ENCODE peak calls at places on chromosomes 7 and 10, in four cellular contexts. One of them, this sample, is unnamed.

GRCh38 chr7:44277851-44278250 is 47.5 kb downstream of the CAMK2B start:
- DNase-seq in CD4-positive, alpha-beta memory T cell: no peak
- DNase-seq in NCI-H1436: no peak
- DNase-seq in NAMALWA: no peak
- DNase-seq in this sample: no peak

GRCh38 chr7:29414216-29414615 is 149.4 kb upstream of the PRR15 start:
- DNase-seq in NAMALWA: no peak
- DNase-seq in NCI-H1436: no peak
- DNase-seq in CD4-positive, alpha-beta memory T cell: no peak
- DNase-seq in this sample: no peak

GRCh38 chr7:96287168-96287567 is 34.7 kb downstream of the SLC25A13 start:
- DNase-seq in NAMALWA: no peak
- DNase-seq in NCI-H1436: no peak
- DNase-seq in CD4-positive, alpha-beta memory T cell: no peak
- DNase-seq in this sample: no peak

GRCh38 chr10:119896937-119897336 is 4.4 kb downstream of the SEC23IP start:
- DNase-seq in NAMALWA: no peak
- DNase-seq in NCI-H1436: no peak
- DNase-seq in CD4-positive, alpha-beta memory T cell: no peak
- DNase-seq in this sample: no peak

GRCh38 chr10:12960431-12960898 is 41.0 kb downstream of the CCDC3 start:
- DNase-seq in NCI-H1436: no peak
- DNase-seq in NAMALWA: no peak
- DNase-seq in CD4-positive, alpha-beta memory T cell: no peak
- DNase-seq in this sample: no peak

GRCh38 chr7:120926943-120927346 is 23.6 kb upstream of the ING3 start:
- DNase-seq in NAMALWA: no peak
- DNase-seq in NCI-H1436: no peak
- DNase-seq in CD4-positive, alpha-beta memory T cell: no peak
- DNase-seq in this sample: no peak

GRCh38 chr7:141221007-141221612 is 147.2 kb downstream of the TMEM178B start:
- DNase-seq in CD4-positive, alpha-beta memory T cell: no peak
- DNase-seq in NCI-H1436: no peak
- DNase-seq in NAMALWA: peak; percentile 14
- DNase-seq in this sample: peak; percentile 25

GRCh38 chr7:128755816-128756476 is 16.8 kb downstream of the CALU start:
- DNase-seq in NAMALWA: no peak
- DNase-seq in CD4-positive, alpha-beta memory T cell: no peak
- DNase-seq in NCI-H1436: peak; percentile 48
- DNase-seq in this sample: no peak

GRCh38 chr10:1154531-1154930 is 98.3 kb downstream of the WDR37 start:
- DNase-seq in NCI-H1436: no peak
- DNase-seq in NAMALWA: no peak
- DNase-seq in CD4-positive, alpha-beta memory T cell: no peak
- DNase-seq in this sample: no peak

GRCh38 chr7:45683556-45684148 is 109.5 kb downstream of the ADCY1 start:
- DNase-seq in NAMALWA: no peak
- DNase-seq in NCI-H1436: no peak
- DNase-seq in CD4-positive, alpha-beta memory T cell: no peak
- DNase-seq in this sample: no peak

GRCh38 chr7:99008181-99008631 is 129.9 kb downstream of the TRRAP start:
- DNase-seq in CD4-positive, alpha-beta memory T cell: no peak
- DNase-seq in NAMALWA: no peak
- DNase-seq in NCI-H1436: no peak
- DNase-seq in this sample: no peak

GRCh38 chr7:29285451-29285807 is 90.9 kb downstream of the CHN2 start:
- DNase-seq in NCI-H1436: no peak
- DNase-seq in CD4-positive, alpha-beta memory T cell: peak; percentile 6
- DNase-seq in NAMALWA: peak; percentile 62
- DNase-seq in this sample: peak; percentile 96

GRCh38 chr7:24717247-24717622 is 40.0 kb downstream of the GSDME start:
- DNase-seq in CD4-positive, alpha-beta memory T cell: no peak
- DNase-seq in NAMALWA: no peak
- DNase-seq in NCI-H1436: no peak
- DNase-seq in this sample: no peak

GRCh38 chr10:83165164-83165563 is 974.1 kb upstream of the GHITM start:
- DNase-seq in NCI-H1436: no peak
- DNase-seq in CD4-positive, alpha-beta memory T cell: no peak
- DNase-seq in NAMALWA: no peak
- DNase-seq in this sample: no peak

GRCh38 chr10:97180367-97180763 is 5.4 kb downstream of the SLIT1 start:
- DNase-seq in NAMALWA: no peak
- DNase-seq in NCI-H1436: no peak
- DNase-seq in CD4-positive, alpha-beta memory T cell: no peak
- DNase-seq in this sample: no peak

GRCh38 chr7:157513162-157513621 is 176.4 kb downstream of the DNAJB6 start:
- DNase-seq in CD4-positive, alpha-beta memory T cell: no peak
- DNase-seq in NCI-H1436: no peak
- DNase-seq in NAMALWA: no peak
- DNase-seq in this sample: no peak

GRCh38 chr10:126171555-126171954 is 216.7 kb downstream of the ADAM12 start:
- DNase-seq in NCI-H1436: no peak
- DNase-seq in CD4-positive, alpha-beta memory T cell: no peak
- DNase-seq in NAMALWA: no peak
- DNase-seq in this sample: no peak

GRCh38 chr10:89278034-89278535 is 23.8 kb upstream of the IFIT2 start:
- DNase-seq in NAMALWA: no peak
- DNase-seq in NCI-H1436: no peak
- DNase-seq in CD4-positive, alpha-beta memory T cell: no peak
- DNase-seq in this sample: no peak

GRCh38 chr10:86439544-86439943 is 72.9 kb upstream of the GRID1 start:
- DNase-seq in NCI-H1436: no peak
- DNase-seq in CD4-positive, alpha-beta memory T cell: no peak
- DNase-seq in NAMALWA: no peak
- DNase-seq in this sample: peak; percentile 6

GRCh38 chr7:104946338-104946737 is 67.7 kb upstream of the KMT2E start:
- DNase-seq in NCI-H1436: no peak
- DNase-seq in NAMALWA: no peak
- DNase-seq in CD4-positive, alpha-beta memory T cell: no peak
- DNase-seq in this sample: no peak

GRCh38 chr7:119943932-119944600 is 328.9 kb upstream of the KCND2 start:
- DNase-seq in NCI-H1436: no peak
- DNase-seq in NAMALWA: peak; percentile 18
- DNase-seq in CD4-positive, alpha-beta memory T cell: no peak
- DNase-seq in this sample: peak; percentile 4

GRCh38 chr10:75137533-75138438 is 26.3 kb downstream of the SAMD8 start:
- DNase-seq in NCI-H1436: no peak
- DNase-seq in CD4-positive, alpha-beta memory T cell: no peak
- DNase-seq in NAMALWA: no peak
- DNase-seq in this sample: no peak

GRCh38 chr7:16794990-16795389 is 9.8 kb downstream of the AGR2 start:
- DNase-seq in CD4-positive, alpha-beta memory T cell: no peak
- DNase-seq in NCI-H1436: no peak
- DNase-seq in NAMALWA: no peak
- DNase-seq in this sample: no peak

GRCh38 chr7:8176370-8177081 is 85.4 kb downstream of the ICA1 start:
- DNase-seq in NAMALWA: peak; percentile 91
- DNase-seq in NCI-H1436: peak; percentile 60
- DNase-seq in CD4-positive, alpha-beta memory T cell: peak; percentile 64
- DNase-seq in this sample: peak; percentile 81

GRCh38 chr7:134712196-134712595 is 65.5 kb downstream of the BPGM start:
- DNase-seq in NAMALWA: no peak
- DNase-seq in CD4-positive, alpha-beta memory T cell: no peak
- DNase-seq in NCI-H1436: no peak
- DNase-seq in this sample: no peak

GRCh38 chr7:55969391-55969790 is 5.0 kb downstream of the NIPSNAP2 start:
- DNase-seq in CD4-positive, alpha-beta memory T cell: no peak
- DNase-seq in NAMALWA: no peak
- DNase-seq in NCI-H1436: no peak
- DNase-seq in this sample: no peak

GRCh38 chr10:55370021-55370420 is 569.0 kb upstream of the PCDH15 start:
- DNase-seq in NAMALWA: no peak
- DNase-seq in NCI-H1436: no peak
- DNase-seq in CD4-positive, alpha-beta memory T cell: no peak
- DNase-seq in this sample: no peak

GRCh38 chr10:72466018-72466417 is 111.3 kb upstream of the DNAJB12 start:
- DNase-seq in NCI-H1436: no peak
- DNase-seq in NAMALWA: no peak
- DNase-seq in CD4-positive, alpha-beta memory T cell: no peak
- DNase-seq in this sample: no peak

GRCh38 chr7:126210707-126211106 is 1042.0 kb downstream of the GRM8 start:
- DNase-seq in NAMALWA: no peak
- DNase-seq in NCI-H1436: no peak
- DNase-seq in CD4-positive, alpha-beta memory T cell: no peak
- DNase-seq in this sample: no peak

GRCh38 chr10:124290095-124290795 is 128.5 kb downstream of the OAT start:
- DNase-seq in NAMALWA: peak; percentile 20
- DNase-seq in CD4-positive, alpha-beta memory T cell: no peak
- DNase-seq in NCI-H1436: no peak
- DNase-seq in this sample: peak; percentile 9